ENCODE peak calls at places on chromosomes 13 and 19, in nine cellular contexts. One of them, this sample, is unnamed.

GRCh38 chr19:48724796-48725753 is 5.5 kb upstream of the MAMSTR start:
- DNase-seq in type B pancreatic cell: no peak
- DNase-seq in activated effector memory CD4-positive, alpha-beta T cell treated with Interleukin-2 at 50 U/mL for 16 hours: no peak
- DNase-seq in activated CD4-positive, alpha-beta T cell treated with anti-CD3 and anti-CD28 coated beads, Interleukin-2, amount 50 U/mL, for 1 hour: no peak
- DNase-seq in nephron progenitor cell: no peak
- DNase-seq in AG10803: peak
- DNase-seq in HuH-7: no peak
- DNase-seq in SW 1271: peak
- DNase-seq in NCI-H1048: no peak
- DNase-seq in this sample: peak

GRCh38 chr13:73970413-73971055 is 163.7 kb downstream of the KLF12 start:
- DNase-seq in nephron progenitor cell: no peak
- DNase-seq in SW 1271: no peak
- DNase-seq in type B pancreatic cell: no peak
- DNase-seq in AG10803: no peak
- DNase-seq in activated CD4-positive, alpha-beta T cell treated with anti-CD3 and anti-CD28 coated beads, Interleukin-2, amount 50 U/mL, for 1 hour: no peak
- DNase-seq in activated effector memory CD4-positive, alpha-beta T cell treated with Interleukin-2 at 50 U/mL for 16 hours: no peak
- DNase-seq in NCI-H1048: no peak
- DNase-seq in HuH-7: no peak
- DNase-seq in this sample: no peak

GRCh38 chr13:98939552-98940306 is 38.1 kb downstream of the DOCK9 start:
- DNase-seq in HuH-7: no peak
- DNase-seq in type B pancreatic cell: no peak
- DNase-seq in activated CD4-positive, alpha-beta T cell treated with anti-CD3 and anti-CD28 coated beads, Interleukin-2, amount 50 U/mL, for 1 hour: no peak
- DNase-seq in nephron progenitor cell: no peak
- DNase-seq in activated effector memory CD4-positive, alpha-beta T cell treated with Interleukin-2 at 50 U/mL for 16 hours: no peak
- DNase-seq in AG10803: peak
- DNase-seq in NCI-H1048: no peak
- DNase-seq in SW 1271: no peak
- DNase-seq in this sample: no peak

GRCh38 chr13:76383671-76384461 is 502.3 kb downstream of the KCTD12 start:
- DNase-seq in NCI-H1048: no peak
- DNase-seq in type B pancreatic cell: no peak
- DNase-seq in AG10803: peak
- DNase-seq in HuH-7: no peak
- DNase-seq in activated CD4-positive, alpha-beta T cell treated with anti-CD3 and anti-CD28 coated beads, Interleukin-2, amount 50 U/mL, for 1 hour: no peak
- DNase-seq in SW 1271: no peak
- DNase-seq in activated effector memory CD4-positive, alpha-beta T cell treated with Interleukin-2 at 50 U/mL for 16 hours: no peak
- DNase-seq in nephron progenitor cell: no peak
- DNase-seq in this sample: no peak

GRCh38 chr19:33509774-33510173 is 11.8 kb downstream of the PEPD start:
- DNase-seq in HuH-7: no peak
- DNase-seq in SW 1271: no peak
- DNase-seq in NCI-H1048: no peak
- DNase-seq in activated effector memory CD4-positive, alpha-beta T cell treated with Interleukin-2 at 50 U/mL for 16 hours: no peak
- DNase-seq in nephron progenitor cell: no peak
- DNase-seq in activated CD4-positive, alpha-beta T cell treated with anti-CD3 and anti-CD28 coated beads, Interleukin-2, amount 50 U/mL, for 1 hour: no peak
- DNase-seq in AG10803: no peak
- DNase-seq in type B pancreatic cell: no peak
- DNase-seq in this sample: no peak

GRCh38 chr13:50810998-50811397 is 32.5 kb downstream of the DLEU7 start:
- DNase-seq in HuH-7: no peak
- DNase-seq in SW 1271: no peak
- DNase-seq in AG10803: no peak
- DNase-seq in NCI-H1048: no peak
- DNase-seq in nephron progenitor cell: no peak
- DNase-seq in type B pancreatic cell: no peak
- DNase-seq in activated CD4-positive, alpha-beta T cell treated with anti-CD3 and anti-CD28 coated beads, Interleukin-2, amount 50 U/mL, for 1 hour: no peak
- DNase-seq in activated effector memory CD4-positive, alpha-beta T cell treated with Interleukin-2 at 50 U/mL for 16 hours: no peak
- DNase-seq in this sample: no peak

GRCh38 chr19:51163257-51163656 is 21.2 kb downstream of the SIGLEC7 start:
- DNase-seq in NCI-H1048: no peak
- DNase-seq in HuH-7: no peak
- DNase-seq in type B pancreatic cell: no peak
- DNase-seq in activated CD4-positive, alpha-beta T cell treated with anti-CD3 and anti-CD28 coated beads, Interleukin-2, amount 50 U/mL, for 1 hour: no peak
- DNase-seq in activated effector memory CD4-positive, alpha-beta T cell treated with Interleukin-2 at 50 U/mL for 16 hours: no peak
- DNase-seq in AG10803: no peak
- DNase-seq in SW 1271: no peak
- DNase-seq in nephron progenitor cell: no peak
- DNase-seq in this sample: no peak

GRCh38 chr13:46728777-46729176 is 68.2 kb downstream of the ESD start:
- DNase-seq in activated effector memory CD4-positive, alpha-beta T cell treated with Interleukin-2 at 50 U/mL for 16 hours: no peak
- DNase-seq in AG10803: no peak
- DNase-seq in activated CD4-positive, alpha-beta T cell treated with anti-CD3 and anti-CD28 coated beads, Interleukin-2, amount 50 U/mL, for 1 hour: no peak
- DNase-seq in type B pancreatic cell: no peak
- DNase-seq in SW 1271: no peak
- DNase-seq in NCI-H1048: no peak
- DNase-seq in HuH-7: peak
- DNase-seq in nephron progenitor cell: no peak
- DNase-seq in this sample: peak

GRCh38 chr19:12034610-12035009 is 869 bp downstream of the ZNF433 start:
- DNase-seq in type B pancreatic cell: no peak
- DNase-seq in AG10803: no peak
- DNase-seq in nephron progenitor cell: no peak
- DNase-seq in activated CD4-positive, alpha-beta T cell treated with anti-CD3 and anti-CD28 coated beads, Interleukin-2, amount 50 U/mL, for 1 hour: no peak
- DNase-seq in HuH-7: no peak
- DNase-seq in NCI-H1048: no peak
- DNase-seq in activated effector memory CD4-positive, alpha-beta T cell treated with Interleukin-2 at 50 U/mL for 16 hours: no peak
- DNase-seq in SW 1271: no peak
- DNase-seq in this sample: no peak

GRCh38 chr19:40745402-40745780 is 4.9 kb downstream of the ACTMAP start:
- DNase-seq in nephron progenitor cell: no peak
- DNase-seq in type B pancreatic cell: no peak
- DNase-seq in SW 1271: no peak
- DNase-seq in activated CD4-positive, alpha-beta T cell treated with anti-CD3 and anti-CD28 coated beads, Interleukin-2, amount 50 U/mL, for 1 hour: no peak
- DNase-seq in AG10803: peak
- DNase-seq in HuH-7: no peak
- DNase-seq in activated effector memory CD4-positive, alpha-beta T cell treated with Interleukin-2 at 50 U/mL for 16 hours: no peak
- DNase-seq in NCI-H1048: no peak
- DNase-seq in this sample: no peak

GRCh38 chr13:95536629-95537241 is 15.8 kb upstream of the CLDN10 start:
- DNase-seq in activated CD4-positive, alpha-beta T cell treated with anti-CD3 and anti-CD28 coated beads, Interleukin-2, amount 50 U/mL, for 1 hour: no peak
- DNase-seq in HuH-7: no peak
- DNase-seq in activated effector memory CD4-positive, alpha-beta T cell treated with Interleukin-2 at 50 U/mL for 16 hours: no peak
- DNase-seq in nephron progenitor cell: no peak
- DNase-seq in AG10803: peak
- DNase-seq in type B pancreatic cell: no peak
- DNase-seq in NCI-H1048: no peak
- DNase-seq in SW 1271: peak
- DNase-seq in this sample: no peak

GRCh38 chr13:110716235-110716505 is 2.7 kb downstream of the ING1 start:
- DNase-seq in nephron progenitor cell: no peak
- DNase-seq in AG10803: no peak
- DNase-seq in HuH-7: no peak
- DNase-seq in NCI-H1048: no peak
- DNase-seq in type B pancreatic cell: no peak
- DNase-seq in SW 1271: no peak
- DNase-seq in activated CD4-positive, alpha-beta T cell treated with anti-CD3 and anti-CD28 coated beads, Interleukin-2, amount 50 U/mL, for 1 hour: no peak
- DNase-seq in activated effector memory CD4-positive, alpha-beta T cell treated with Interleukin-2 at 50 U/mL for 16 hours: no peak
- DNase-seq in this sample: no peak

GRCh38 chr19:49847731-49848696 is 2.9 kb upstream of the PTOV1 start:
- DNase-seq in type B pancreatic cell: no peak
- DNase-seq in AG10803: peak
- DNase-seq in activated CD4-positive, alpha-beta T cell treated with anti-CD3 and anti-CD28 coated beads, Interleukin-2, amount 50 U/mL, for 1 hour: no peak
- DNase-seq in nephron progenitor cell: no peak
- DNase-seq in activated effector memory CD4-positive, alpha-beta T cell treated with Interleukin-2 at 50 U/mL for 16 hours: no peak
- DNase-seq in NCI-H1048: no peak
- DNase-seq in SW 1271: no peak
- DNase-seq in HuH-7: no peak
- DNase-seq in this sample: no peak